ENCODE peak calls at places on chromosomes 12 and 14, in five cellular contexts. W is HepG2, L is HCT116, A is K562, O is GM12878. T is an unnamed sample.

GRCh38 chr12:25251749-25252148 is 1.0 kb upstream of the KRAS start:
- DNase-seq in L (no peak), W (no peak), O (no peak), A (no peak), T (no peak)

GRCh38 chr14:37034410-37035285 is 137.8 kb downstream of the SLC25A21 start:
- DNase-seq in A (no peak), L (no peak), W (no peak), O (no peak), T (no peak)

GRCh38 chr14:23443881-23444280 is 8.4 kb upstream of the MYH7 start:
- DNase-seq in L (no peak), O (no peak), A (no peak), W (no peak), T (no peak)

GRCh38 chr12:102534899-102535298 is 54.5 kb upstream of the IGF1 start:
- DNase-seq in O (no peak), L (no peak), A (no peak), W (no peak), T (no peak)

GRCh38 chr12:98162906-98163678 is 352.3 kb upstream of the TMPO start:
- DNase-seq in O (no peak), W (no peak), L (no peak), A (no peak), T (no peak)

GRCh38 chr14:33307691-33308369 is 369.2 kb downstream of the NPAS3 start:
- DNase-seq in A (no peak), O (no peak), W (no peak), L (no peak), T (no peak)

GRCh38 chr14:91299483-91300115 is 55.1 kb upstream of the GPR68 start:
- DNase-seq in O (no peak), A (no peak), L (no peak), W (no peak), T (no peak)

GRCh38 chr12:65821336-65821735 is 2.9 kb upstream of the HMGA2 start:
- DNase-seq in W (no peak), O (no peak), L (no peak), A (no peak), T (no peak)

GRCh38 chr14:76376001-76376404 is at the start of gene ESRRB:
- DNase-seq in L (peak; percentile 65), A (no peak), W (no peak), O (no peak), T (peak; percentile 54)

GRCh38 chr14:20415723-20416622 is 2.7 kb upstream of the TEP1 start:
- DNase-seq in O (peak; percentile 49), A (peak; percentile 70), W (peak; percentile 69), L (peak; percentile 43), T (no peak)

GRCh38 chr14:58272589-58273372 is 25.6 kb upstream of the ARID4A start:
- DNase-seq in O (no peak), W (peak; percentile 98), L (no peak), A (peak; percentile 20), T (no peak)

GRCh38 chr12:25590021-25590721 is 37.1 kb upstream of the LMNTD1 start:
- DNase-seq in A (no peak), O (no peak), W (no peak), L (no peak), T (no peak)

GRCh38 chr12:115251727-115252126 is 567.8 kb upstream of the TBX3 start:
- DNase-seq in O (no peak), L (no peak), W (no peak), A (no peak), T (no peak)

GRCh38 chr12:52277486-52278245 is 3.2 kb downstream of the KRT86 start:
- DNase-seq in L (no peak), O (no peak), W (no peak), A (no peak), T (no peak)

GRCh38 chr12:3316776-3317480 is 174.1 kb upstream of the PRMT8 start:
- DNase-seq in W (no peak), O (no peak), L (no peak), A (no peak), T (no peak)

DNA sequence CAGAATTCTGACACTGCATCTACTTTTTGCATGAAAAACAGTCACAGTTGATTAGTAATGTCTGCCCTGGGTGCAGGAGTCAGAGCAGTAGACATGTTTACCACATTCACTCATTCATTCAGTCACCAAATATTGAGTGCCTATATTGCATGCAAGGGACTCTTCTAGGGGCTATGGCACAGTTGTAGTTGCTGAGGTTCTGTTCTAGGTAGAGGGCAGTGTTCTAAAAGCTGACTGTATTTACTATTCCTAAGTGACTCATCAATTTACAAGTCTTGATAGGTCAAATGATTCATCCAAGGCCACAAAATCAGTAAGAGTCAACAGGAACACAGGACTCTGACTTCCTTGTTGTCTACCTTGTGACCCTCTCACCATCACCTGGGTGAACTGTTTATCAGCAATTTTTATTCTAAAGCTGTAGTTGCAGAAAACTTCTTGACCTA is 223.0 kb downstream of the KTN1 start:
- DNase-seq in W (peak; percentile 69), A (peak; percentile 38), O (no peak), L (peak; percentile 91), T (no peak)
- TF ChIP-seq ZNF274 in W (no peak), A (no peak), O (no peak), L (no peak), T (no peak)

DNA sequence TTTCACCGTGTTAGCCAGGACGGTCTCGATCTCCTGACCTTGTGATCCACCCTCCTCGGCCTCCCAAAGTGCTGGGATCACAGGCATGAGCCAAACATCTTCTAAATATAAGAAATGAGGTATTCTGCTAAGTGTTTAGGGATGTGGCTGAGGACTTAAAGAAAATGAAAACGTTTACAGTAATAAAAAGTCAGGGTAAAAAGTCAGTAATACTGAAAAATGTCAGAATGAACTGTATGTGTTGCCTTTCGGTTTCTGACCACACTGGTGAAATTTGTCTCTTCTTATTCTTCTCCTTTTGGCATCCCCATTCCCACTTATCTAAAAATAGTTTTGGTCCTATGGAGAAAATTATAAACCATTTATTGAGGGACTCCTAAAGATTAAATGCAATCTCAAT is 20.5 kb downstream of the TMEM116 start:
- DNase-seq in O (no peak), W (no peak), L (no peak), A (no peak), T (no peak)
- TF ChIP-seq ZNF274 in O (no peak), W (no peak), L (no peak), A (no peak), T (no peak)

GRCh38 chr14:55731881-55732498 is 152.0 kb downstream of the KTN1 start:
- DNase-seq in L (peak; percentile 12), O (no peak), A (peak; percentile 49), W (peak; percentile 16), T (no peak)
- TF ChIP-seq ZNF274 in L (no peak), O (no peak), A (no peak), W (no peak), T (no peak)

DNA sequence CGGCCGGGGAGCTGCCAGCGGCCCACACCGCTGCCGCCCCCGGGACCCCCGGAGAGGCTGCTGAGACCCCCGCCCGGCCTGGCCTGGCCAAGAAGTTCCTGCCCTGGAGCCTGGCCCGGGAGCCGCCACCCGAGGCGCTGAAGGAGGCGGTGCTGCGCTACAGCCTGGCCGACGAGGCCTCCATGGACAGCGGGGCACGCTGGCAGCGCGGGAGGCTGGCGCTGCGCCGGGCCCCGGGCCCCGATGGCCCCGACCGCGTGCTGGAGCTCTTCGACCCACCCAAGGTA is 12.8 kb downstream of the SH2B3 start:
- DNase-seq in O (no peak), W (no peak), A (no peak), L (no peak), T (no peak)
- TF ChIP-seq ZNF274 in O (no peak), W (no peak), A (no peak), L (no peak), T (no peak)

DNA sequence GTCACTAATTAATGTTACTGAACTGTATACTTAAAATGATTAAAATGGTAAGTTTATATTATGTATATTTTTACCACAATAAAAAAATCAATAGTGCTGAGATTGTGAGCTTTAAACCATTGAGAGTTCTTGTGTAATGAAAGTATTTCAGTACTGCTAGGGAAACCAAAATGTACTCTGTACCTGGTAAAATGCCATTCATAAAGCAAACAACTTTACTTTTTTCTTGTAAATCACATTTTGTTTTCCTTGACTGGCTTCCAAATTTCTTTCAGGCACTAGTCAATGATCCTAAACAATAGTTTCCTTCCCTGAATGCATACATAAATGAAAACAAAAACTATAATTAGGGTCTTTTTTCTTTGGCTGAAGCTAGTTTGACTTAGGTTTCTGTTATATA is 29.4 kb upstream of the SNRPF start:
- DNase-seq in A (no peak), L (no peak), W (peak; percentile 21), O (no peak), T (no peak)
- TF ChIP-seq ZNF274 in A (no peak), L (no peak), W (no peak), O (no peak), T (no peak)

DNA sequence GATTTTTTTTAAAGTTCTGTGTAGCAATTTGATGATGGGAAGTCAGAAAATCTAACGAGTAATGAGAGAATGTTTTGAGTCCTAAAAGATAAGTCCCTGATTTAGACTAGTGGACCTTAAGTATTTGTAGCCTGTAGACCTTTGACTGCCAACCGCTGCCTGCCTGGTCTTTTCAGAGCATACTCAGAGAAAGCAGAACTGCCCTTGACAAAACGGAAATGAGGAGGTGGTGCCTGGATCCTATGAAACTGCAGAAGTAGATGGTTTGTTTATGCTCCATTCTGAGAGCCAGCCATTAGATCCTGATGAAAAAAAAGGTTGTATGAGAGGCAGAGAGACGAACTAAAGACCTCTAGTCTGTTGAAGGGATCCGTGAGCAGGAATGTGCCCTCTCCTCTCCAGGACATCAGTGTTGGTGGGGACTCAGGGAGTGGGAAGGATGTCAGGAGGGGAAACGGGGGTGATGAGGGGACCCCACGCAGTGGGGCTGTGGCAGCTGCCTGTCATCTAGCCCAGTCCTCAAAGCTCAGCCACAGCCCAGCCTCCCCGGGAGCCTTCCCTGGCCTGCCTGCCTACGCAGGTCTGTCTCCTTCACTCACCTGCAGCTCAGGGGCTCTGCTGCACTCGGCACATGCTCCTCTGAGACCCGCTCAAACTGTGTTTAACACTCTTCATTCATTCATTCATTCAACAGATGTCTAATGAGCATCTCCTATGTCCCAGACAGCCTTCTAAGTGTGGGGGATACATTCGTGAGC is 447.5 kb downstream of the AACS start:
- DNase-seq in L (no peak), O (no peak), A (no peak), W (no peak), T (no peak)
- TF ChIP-seq ZNF274 in L (no peak), O (no peak), A (no peak), W (no peak), T (no peak)